ENCODE peak calls at places on chromosome 5, in eight cellular contexts. One of them, this sample, is unnamed.

GRCh38 chr5:13898569-13898968 is 45.9 kb downstream of the DNAH5 start:
- DNase-seq in ascending aorta: no peak
- DNase-seq in IMR-90: no peak
- DNase-seq in CD4-positive, alpha-beta memory T cell: no peak
- DNase-seq in suprapubic skin: no peak
- DNase-seq in spleen: no peak
- DNase-seq in A549: no peak
- DNase-seq in upper lobe of right lung: no peak
- DNase-seq in this sample: no peak

GRCh38 chr5:137296213-137296702 is 202.9 kb downstream of the SPOCK1 start:
- DNase-seq in ascending aorta: no peak
- DNase-seq in IMR-90: peak; percentile 8
- DNase-seq in CD4-positive, alpha-beta memory T cell: no peak
- DNase-seq in suprapubic skin: no peak
- DNase-seq in spleen: no peak
- DNase-seq in A549: no peak
- DNase-seq in upper lobe of right lung: no peak
- DNase-seq in this sample: no peak

GRCh38 chr5:173477320-173478055 is 139.0 kb downstream of the BOD1 start:
- DNase-seq in ascending aorta: no peak
- DNase-seq in IMR-90: peak; percentile 93
- DNase-seq in CD4-positive, alpha-beta memory T cell: no peak
- DNase-seq in suprapubic skin: no peak
- DNase-seq in spleen: no peak
- DNase-seq in A549: no peak
- DNase-seq in upper lobe of right lung: no peak
- DNase-seq in this sample: no peak

GRCh38 chr5:68365894-68366293 is 150.3 kb downstream of the PIK3R1 start:
- DNase-seq in ascending aorta: no peak
- DNase-seq in IMR-90: no peak
- DNase-seq in CD4-positive, alpha-beta memory T cell: no peak
- DNase-seq in suprapubic skin: no peak
- DNase-seq in spleen: no peak
- DNase-seq in A549: no peak
- DNase-seq in upper lobe of right lung: no peak
- DNase-seq in this sample: no peak

GRCh38 chr5:96434201-96434645 is 1.2 kb upstream of the PCSK1 start:
- DNase-seq in ascending aorta: no peak
- DNase-seq in IMR-90: peak; percentile 74
- DNase-seq in CD4-positive, alpha-beta memory T cell: peak; percentile 36
- DNase-seq in suprapubic skin: no peak
- DNase-seq in spleen: no peak
- DNase-seq in A549: peak; percentile 47
- DNase-seq in upper lobe of right lung: peak; percentile 71
- DNase-seq in this sample: no peak

GRCh38 chr5:1788828-1789227 is 10.8 kb downstream of the MRPL36 start:
- DNase-seq in ascending aorta: no peak
- DNase-seq in IMR-90: no peak
- DNase-seq in CD4-positive, alpha-beta memory T cell: no peak
- DNase-seq in suprapubic skin: peak; percentile 31
- DNase-seq in spleen: no peak
- DNase-seq in A549: no peak
- DNase-seq in upper lobe of right lung: no peak
- DNase-seq in this sample: no peak

GRCh38 chr5:38756068-38756467 is 89.7 kb upstream of the OSMR start:
- DNase-seq in ascending aorta: no peak
- DNase-seq in IMR-90: peak; percentile 33
- DNase-seq in CD4-positive, alpha-beta memory T cell: no peak
- DNase-seq in suprapubic skin: no peak
- DNase-seq in spleen: no peak
- DNase-seq in A549: no peak
- DNase-seq in upper lobe of right lung: no peak
- DNase-seq in this sample: no peak

GRCh38 chr5:117800261-117800660 is 1188.1 kb downstream of the DTWD2 start:
- DNase-seq in ascending aorta: no peak
- DNase-seq in IMR-90: peak; percentile 51
- DNase-seq in CD4-positive, alpha-beta memory T cell: no peak
- DNase-seq in suprapubic skin: no peak
- DNase-seq in spleen: no peak
- DNase-seq in A549: no peak
- DNase-seq in upper lobe of right lung: no peak
- DNase-seq in this sample: no peak

GRCh38 chr5:16350816-16351215 is 114.8 kb downstream of the ZNF622 start:
- DNase-seq in ascending aorta: no peak
- DNase-seq in IMR-90: no peak
- DNase-seq in CD4-positive, alpha-beta memory T cell: no peak
- DNase-seq in suprapubic skin: no peak
- DNase-seq in spleen: no peak
- DNase-seq in A549: no peak
- DNase-seq in upper lobe of right lung: no peak
- DNase-seq in this sample: no peak

GRCh38 chr5:79560774-79561524 is 47.0 kb upstream of the HOMER1 start:
- DNase-seq in ascending aorta: no peak
- DNase-seq in IMR-90: peak; percentile 67
- DNase-seq in CD4-positive, alpha-beta memory T cell: no peak
- DNase-seq in suprapubic skin: no peak
- DNase-seq in spleen: no peak
- DNase-seq in A549: no peak
- DNase-seq in upper lobe of right lung: no peak
- DNase-seq in this sample: no peak

GRCh38 chr5:138024117-138024516 is 8.8 kb downstream of the FAM13B start:
- DNase-seq in ascending aorta: no peak
- DNase-seq in IMR-90: peak; percentile 19
- DNase-seq in CD4-positive, alpha-beta memory T cell: no peak
- DNase-seq in suprapubic skin: no peak
- DNase-seq in spleen: no peak
- DNase-seq in A549: no peak
- DNase-seq in upper lobe of right lung: no peak
- DNase-seq in this sample: no peak

GRCh38 chr5:158621381-158621780 is 478.3 kb downstream of the EBF1 start:
- DNase-seq in ascending aorta: no peak
- DNase-seq in IMR-90: no peak
- DNase-seq in CD4-positive, alpha-beta memory T cell: no peak
- DNase-seq in suprapubic skin: no peak
- DNase-seq in spleen: no peak
- DNase-seq in A549: no peak
- DNase-seq in upper lobe of right lung: no peak
- DNase-seq in this sample: no peak

GRCh38 chr5:177611446-177612214 is 11.7 kb downstream of the B4GALT7 start:
- DNase-seq in ascending aorta: no peak
- DNase-seq in IMR-90: no peak
- DNase-seq in CD4-positive, alpha-beta memory T cell: no peak
- DNase-seq in suprapubic skin: no peak
- DNase-seq in spleen: no peak
- DNase-seq in A549: no peak
- DNase-seq in upper lobe of right lung: no peak
- DNase-seq in this sample: no peak

GRCh38 chr5:40033411-40033810 is 608.6 kb upstream of the DAB2 start:
- DNase-seq in ascending aorta: no peak
- DNase-seq in IMR-90: no peak
- DNase-seq in CD4-positive, alpha-beta memory T cell: peak; percentile 34
- DNase-seq in suprapubic skin: no peak
- DNase-seq in spleen: peak; percentile 76
- DNase-seq in A549: no peak
- DNase-seq in upper lobe of right lung: no peak
- DNase-seq in this sample: no peak

GRCh38 chr5:114467141-114467540 is 105.3 kb downstream of the KCNN2 start:
- DNase-seq in ascending aorta: no peak
- DNase-seq in IMR-90: no peak
- DNase-seq in CD4-positive, alpha-beta memory T cell: no peak
- DNase-seq in suprapubic skin: no peak
- DNase-seq in spleen: no peak
- DNase-seq in A549: no peak
- DNase-seq in upper lobe of right lung: no peak
- DNase-seq in this sample: no peak

GRCh38 chr5:141338538-141339306 is at the start of gene PCDHGA2:
- DNase-seq in ascending aorta: no peak
- DNase-seq in IMR-90: peak; percentile 66
- DNase-seq in CD4-positive, alpha-beta memory T cell: no peak
- DNase-seq in suprapubic skin: no peak
- DNase-seq in spleen: no peak
- DNase-seq in A549: peak; percentile 74
- DNase-seq in upper lobe of right lung: no peak
- DNase-seq in this sample: no peak

GRCh38 chr5:77076961-77077820 is 9.9 kb downstream of the ZBED3 start:
- DNase-seq in ascending aorta: no peak
- DNase-seq in IMR-90: peak; percentile 58
- DNase-seq in CD4-positive, alpha-beta memory T cell: peak; percentile 35
- DNase-seq in suprapubic skin: peak; percentile 67
- DNase-seq in spleen: peak; percentile 94
- DNase-seq in A549: peak; percentile 77
- DNase-seq in upper lobe of right lung: peak; percentile 84
- DNase-seq in this sample: peak; percentile 31

GRCh38 chr5:153233933-153234332 is 256.5 kb upstream of the GRIA1 start:
- DNase-seq in ascending aorta: no peak
- DNase-seq in IMR-90: no peak
- DNase-seq in CD4-positive, alpha-beta memory T cell: no peak
- DNase-seq in suprapubic skin: no peak
- DNase-seq in spleen: no peak
- DNase-seq in A549: no peak
- DNase-seq in upper lobe of right lung: no peak
- DNase-seq in this sample: no peak
- H3K9me3 ChIP-seq in ascending aorta: no peaks in the 10 kb centered on the region
- H3K9me3 ChIP-seq in IMR-90: no peaks in the 10 kb centered on the region
- H3K9me3 ChIP-seq in CD4-positive, alpha-beta memory T cell: no peaks in the 10 kb centered on the region
- H3K9me3 ChIP-seq in suprapubic skin: no peaks in the 10 kb centered on the region
- H3K9me3 ChIP-seq in spleen: peaks cover 4% of the 10 kb centered on the region
- H3K9me3 ChIP-seq in A549: no peaks in the 10 kb centered on the region
- H3K9me3 ChIP-seq in upper lobe of right lung: no peaks in the 10 kb centered on the region
- H3K9me3 ChIP-seq in this sample: no peaks in the 10 kb centered on the region

GRCh38 chr5:179886190-179886589 is 21.5 kb downstream of the TBC1D9B start:
- DNase-seq in ascending aorta: no peak
- DNase-seq in IMR-90: no peak
- DNase-seq in CD4-positive, alpha-beta memory T cell: no peak
- DNase-seq in suprapubic skin: no peak
- DNase-seq in spleen: no peak
- DNase-seq in A549: no peak
- DNase-seq in upper lobe of right lung: no peak
- DNase-seq in this sample: no peak
- H3K9me3 ChIP-seq in ascending aorta: peaks cover 22% of the 10 kb centered on the region
- H3K9me3 ChIP-seq in IMR-90: peaks cover 11% of the 10 kb centered on the region
- H3K9me3 ChIP-seq in CD4-positive, alpha-beta memory T cell: peaks cover 3% of the 10 kb centered on the region
- H3K9me3 ChIP-seq in suprapubic skin: no peaks in the 10 kb centered on the region
- H3K9me3 ChIP-seq in spleen: peaks cover 31% of the 10 kb centered on the region
- H3K9me3 ChIP-seq in A549: peaks cover 40% of the 10 kb centered on the region
- H3K9me3 ChIP-seq in upper lobe of right lung: peaks cover 9% of the 10 kb centered on the region
- H3K9me3 ChIP-seq in this sample: no peaks in the 10 kb centered on the region

DNA sequence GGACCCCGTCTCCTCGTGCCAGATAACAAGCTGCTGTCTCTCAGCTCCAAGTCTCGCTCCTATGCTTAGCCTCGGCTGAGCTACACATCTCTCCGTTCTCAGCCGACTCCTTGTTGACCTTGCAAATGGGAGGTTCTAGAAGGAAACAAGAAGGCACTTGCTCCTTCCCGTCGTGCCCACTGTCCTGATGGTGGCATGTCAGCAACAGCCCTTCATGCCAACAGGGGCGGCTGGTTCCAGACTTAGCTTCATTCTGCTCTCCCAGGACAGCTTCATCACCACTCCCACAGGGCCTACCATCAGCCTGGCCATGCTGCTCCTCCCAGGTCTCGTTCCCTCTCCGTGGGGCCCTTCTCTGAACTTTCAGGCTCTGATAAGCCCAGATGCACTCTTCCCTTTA is 13.0 kb upstream of the RASGEF1C start:
- DNase-seq in ascending aorta: no peak
- DNase-seq in IMR-90: no peak
- DNase-seq in CD4-positive, alpha-beta memory T cell: no peak
- DNase-seq in suprapubic skin: no peak
- DNase-seq in spleen: peak; percentile 36
- DNase-seq in A549: no peak
- DNase-seq in upper lobe of right lung: no peak
- DNase-seq in this sample: no peak
- H3K9me3 ChIP-seq in ascending aorta: peaks cover 92% of the 10 kb centered on the region
- H3K9me3 ChIP-seq in IMR-90: peaks cover 23% of the 10 kb centered on the region
- H3K9me3 ChIP-seq in CD4-positive, alpha-beta memory T cell: peaks cover 31% of the 10 kb centered on the region
- H3K9me3 ChIP-seq in suprapubic skin: peaks cover 43% of the 10 kb centered on the region
- H3K9me3 ChIP-seq in spleen: peaks cover 100% of the 10 kb centered on the region
- H3K9me3 ChIP-seq in A549: peaks cover 86% of the 10 kb centered on the region
- H3K9me3 ChIP-seq in upper lobe of right lung: peaks cover 37% of the 10 kb centered on the region
- H3K9me3 ChIP-seq in this sample: peaks cover 17% of the 10 kb centered on the region

DNA sequence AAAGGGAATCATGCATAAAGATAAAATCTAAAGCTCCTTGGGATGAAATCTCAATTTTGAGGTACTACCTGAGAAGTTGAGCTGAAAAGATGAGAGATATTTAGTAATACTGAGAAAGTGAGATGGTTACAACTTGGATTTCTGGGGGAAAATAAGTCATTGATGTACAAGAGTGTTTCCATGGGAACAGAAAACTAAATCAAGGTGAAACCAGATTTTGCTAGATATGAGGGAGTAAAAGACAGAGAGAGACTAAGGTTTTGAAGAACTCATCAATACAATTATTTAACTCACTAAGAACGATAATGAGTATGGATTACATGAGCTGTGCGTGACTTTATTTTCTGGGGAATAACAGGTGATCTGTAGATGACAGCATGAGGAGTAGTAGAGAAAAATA is 10.2 kb upstream of the ST8SIA4 start:
- DNase-seq in ascending aorta: no peak
- DNase-seq in IMR-90: no peak
- DNase-seq in CD4-positive, alpha-beta memory T cell: no peak
- DNase-seq in suprapubic skin: no peak
- DNase-seq in spleen: no peak
- DNase-seq in A549: no peak
- DNase-seq in upper lobe of right lung: no peak
- DNase-seq in this sample: no peak
- H3K9me3 ChIP-seq in ascending aorta: no peaks in the 10 kb centered on the region
- H3K9me3 ChIP-seq in IMR-90: no peaks in the 10 kb centered on the region
- H3K9me3 ChIP-seq in CD4-positive, alpha-beta memory T cell: no peaks in the 10 kb centered on the region
- H3K9me3 ChIP-seq in suprapubic skin: no peaks in the 10 kb centered on the region
- H3K9me3 ChIP-seq in spleen: peaks cover 12% of the 10 kb centered on the region
- H3K9me3 ChIP-seq in A549: no peaks in the 10 kb centered on the region
- H3K9me3 ChIP-seq in upper lobe of right lung: no peaks in the 10 kb centered on the region
- H3K9me3 ChIP-seq in this sample: no peaks in the 10 kb centered on the region

GRCh38 chr5:24850911-24851310 is 206.1 kb upstream of the CDH10 start:
- DNase-seq in ascending aorta: no peak
- DNase-seq in IMR-90: no peak
- DNase-seq in CD4-positive, alpha-beta memory T cell: no peak
- DNase-seq in suprapubic skin: no peak
- DNase-seq in spleen: no peak
- DNase-seq in A549: no peak
- DNase-seq in upper lobe of right lung: no peak
- DNase-seq in this sample: no peak

GRCh38 chr5:24855485-24855884 is 210.7 kb upstream of the CDH10 start:
- DNase-seq in ascending aorta: no peak
- DNase-seq in IMR-90: no peak
- DNase-seq in CD4-positive, alpha-beta memory T cell: no peak
- DNase-seq in suprapubic skin: no peak
- DNase-seq in spleen: no peak
- DNase-seq in A549: no peak
- DNase-seq in upper lobe of right lung: no peak
- DNase-seq in this sample: no peak

DNA sequence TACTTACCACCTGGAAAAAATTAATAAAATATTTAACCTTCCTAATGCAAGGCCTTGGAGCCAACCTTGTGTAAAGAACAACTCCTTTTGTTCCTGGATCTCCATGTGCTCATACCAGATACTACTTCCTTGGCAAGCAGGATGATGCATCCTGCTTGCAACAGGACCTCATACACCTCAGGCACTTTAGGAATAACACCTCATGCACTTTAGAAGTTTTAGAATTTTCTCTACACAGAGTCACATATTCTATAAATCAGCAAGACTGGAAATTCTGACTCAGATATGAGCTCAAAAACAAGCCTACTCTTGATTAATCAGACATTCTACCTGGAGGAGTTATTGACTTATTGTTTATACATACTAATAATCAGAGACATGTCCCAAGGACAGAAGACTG is 209.6 kb upstream of the CDH10 start:
- DNase-seq in ascending aorta: no peak
- DNase-seq in IMR-90: no peak
- DNase-seq in CD4-positive, alpha-beta memory T cell: no peak
- DNase-seq in suprapubic skin: no peak
- DNase-seq in spleen: no peak
- DNase-seq in A549: no peak
- DNase-seq in upper lobe of right lung: no peak
- DNase-seq in this sample: no peak
- H3K9me3 ChIP-seq in ascending aorta: no peaks in the 10 kb centered on the region
- H3K9me3 ChIP-seq in IMR-90: peaks cover 4% of the 10 kb centered on the region
- H3K9me3 ChIP-seq in CD4-positive, alpha-beta memory T cell: peaks cover 3% of the 10 kb centered on the region
- H3K9me3 ChIP-seq in suprapubic skin: peaks cover under 1% of the 10 kb centered on the region
- H3K9me3 ChIP-seq in spleen: peaks cover 28% of the 10 kb centered on the region
- H3K9me3 ChIP-seq in A549: no peaks in the 10 kb centered on the region
- H3K9me3 ChIP-seq in upper lobe of right lung: no peaks in the 10 kb centered on the region
- H3K9me3 ChIP-seq in this sample: peaks cover 3% of the 10 kb centered on the region